ENCODE peak calls at places on chromosomes 4 and X, in nine cellular contexts. L, B, T, R, X, H, U, Z and V are unnamed samples.

GRCh38 chr4:81783565-81783964 is 311.9 kb upstream of the RASGEF1B start:
- DNase-seq in U (no peak), T (no peak), Z (no peak), R (no peak), L (no peak), X (no peak), H (no peak), B (no peak), V (no peak)

GRCh38 chrX:113001836-113002235 is 161.2 kb upstream of the AMOT start:
- DNase-seq in U (no peak), T (no peak), H (no peak), Z (no peak), L (no peak), R (no peak), B (no peak), X (no peak), V (no peak)

GRCh38 chrX:71632923-71633657 is 14.8 kb upstream of the CXCR3 start:
- DNase-seq in B (no peak), H (no peak), T (no peak), U (no peak), Z (no peak), R (peak; percentile 26), L (no peak), X (no peak), V (no peak)

GRCh38 chr4:75243570-75243969 is 270.6 kb downstream of the RCHY1 start:
- DNase-seq in X (no peak), L (no peak), R (no peak), U (no peak), T (no peak), H (peak; percentile 20), B (no peak), Z (no peak), V (no peak)

GRCh38 chr4:75904086-75904485 is 1.8 kb upstream of the PPEF2 start:
- DNase-seq in L (no peak), U (no peak), B (no peak), T (no peak), R (no peak), H (no peak), Z (no peak), X (no peak), V (no peak)

GRCh38 chr4:25180524-25181131 is 20.4 kb upstream of the SEPSECS start:
- DNase-seq in Z (no peak), T (peak; percentile 89), X (peak; percentile 62), H (peak; percentile 20), B (no peak), U (no peak), L (no peak), R (peak; percentile 42), V (peak; percentile 41)

GRCh38 chrX:19616959-19617358 is 101.7 kb upstream of the MAP3K15 start:
- DNase-seq in H (no peak), T (no peak), R (no peak), Z (no peak), X (peak; percentile 34), U (no peak), L (no peak), B (no peak), V (no peak)

GRCh38 chr4:2220016-2220620 is 21.8 kb downstream of the HAUS3 start:
- DNase-seq in B (peak; percentile 54), R (peak; percentile 66), H (peak; percentile 75), L (peak; percentile 72), U (peak; percentile 43), X (peak; percentile 79), T (peak; percentile 84), Z (no peak), V (peak; percentile 67)

GRCh38 chr4:32003548-32003947 is 1283.4 kb downstream of the PCDH7 start:
- DNase-seq in H (no peak), U (no peak), T (no peak), Z (no peak), L (no peak), B (no peak), X (no peak), R (no peak), V (no peak)

GRCh38 chr4:69377562-69377961 is 97.3 kb downstream of the UGT2B28 start:
- DNase-seq in H (no peak), B (no peak), X (no peak), T (no peak), Z (no peak), U (no peak), R (no peak), L (no peak), V (no peak)

GRCh38 chrX:72712094-72712755 is 1.9 kb downstream of the PHKA1 start:
- DNase-seq in B (no peak), H (no peak), X (peak; percentile 30), Z (no peak), T (peak; percentile 53), L (no peak), U (no peak), R (no peak), V (peak; percentile 33)

GRCh38 chrX:4764888-4765287 is 1051.4 kb upstream of the PRKX start:
- DNase-seq in R (no peak), L (no peak), H (no peak), T (no peak), X (no peak), B (no peak), U (no peak), Z (no peak), V (peak; percentile 7)

GRCh38 chr4:86857341-86858052 is 8.3 kb upstream of the SLC10A6 start:
- DNase-seq in R (no peak), T (no peak), Z (peak; percentile 31), L (no peak), B (no peak), U (no peak), X (no peak), H (no peak), V (no peak)

GRCh38 chr4:11366859-11367258 is 61.8 kb downstream of the HS3ST1 start:
- DNase-seq in Z (no peak), L (no peak), B (no peak), H (no peak), R (no peak), X (no peak), U (no peak), T (no peak), V (no peak)

GRCh38 chr4:174156239-174156826 is 127.1 kb downstream of the FBXO8 start:
- DNase-seq in R (peak; percentile 8), B (no peak), X (peak; percentile 79), Z (no peak), U (peak; percentile 19), L (no peak), T (peak; percentile 51), H (no peak), V (peak; percentile 58)

GRCh38 chrX:134732152-134732551 is 73.9 kb upstream of the PLAC1 start:
- DNase-seq in L (no peak), U (no peak), X (no peak), R (no peak), H (no peak), T (no peak), B (no peak), Z (no peak), V (no peak)

GRCh38 chrX:134725103-134725690 is 66.9 kb upstream of the PLAC1 start:
- DNase-seq in T (no peak), L (no peak), R (no peak), H (no peak), B (no peak), Z (no peak), X (no peak), U (no peak), V (no peak)

GRCh38 chrX:134721766-134722532 is 63.7 kb upstream of the PLAC1 start:
- DNase-seq in H (no peak), B (no peak), Z (no peak), U (no peak), T (no peak), L (no peak), X (peak; percentile 51), R (no peak), V (no peak)

GRCh38 chrX:134732676-134733075 is 74.4 kb upstream of the PLAC1 start:
- DNase-seq in U (no peak), T (no peak), X (peak; percentile 37), L (no peak), R (no peak), Z (no peak), B (no peak), H (no peak), V (no peak)

GRCh38 chrX:134727363-134727762 is 69.1 kb upstream of the PLAC1 start:
- DNase-seq in R (no peak), T (peak; percentile 18), L (no peak), H (no peak), B (no peak), U (no peak), X (no peak), Z (no peak), V (no peak)
- TF ChIP-seq CTCF in R (no peak), T (peak; percentile 26), L (no peak), H (no peak), B (no peak), U (peak; percentile 8), X (peak; percentile 19), Z (peak; percentile 19), V (peak; percentile 18)

GRCh38 chrX:17549005-17549685 is 174.1 kb downstream of the NHS start:
- DNase-seq in Z (no peak), T (no peak), X (no peak), R (no peak), H (no peak), U (no peak), L (no peak), B (no peak), V (peak; percentile 5)
- TF ChIP-seq CTCF in Z (no peak), T (no peak), X (no peak), R (no peak), H (no peak), U (no peak), L (no peak), B (no peak), V (no peak)

DNA sequence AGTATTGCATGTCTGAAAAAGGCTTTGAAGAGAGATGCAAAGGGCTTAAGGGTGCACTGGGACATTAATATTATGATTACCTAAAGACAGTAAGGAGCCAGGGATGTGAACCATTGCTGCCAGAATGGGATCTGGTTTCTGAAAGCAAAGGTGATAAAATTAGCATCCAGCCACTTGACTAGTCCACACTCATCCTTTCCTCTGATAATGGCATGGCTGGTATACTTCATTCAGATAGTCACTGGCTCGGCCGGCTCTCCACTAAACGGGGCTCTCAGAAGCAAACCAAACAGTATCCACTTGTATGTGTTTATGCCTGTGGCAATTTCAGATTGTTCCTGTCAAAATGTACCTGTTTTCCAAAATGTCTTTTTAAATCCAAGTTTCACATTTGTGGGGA is 46.4 kb downstream of the MAMLD1 start:
- DNase-seq in Z (no peak), T (no peak), B (no peak), H (no peak), R (no peak), U (no peak), X (no peak), L (no peak), V (no peak)
- TF ChIP-seq CTCF in Z (no peak), T (no peak), B (no peak), H (no peak), R (no peak), U (no peak), X (no peak), L (no peak), V (no peak)

GRCh38 chr4:7844247-7844991 is 95.2 kb downstream of the AFAP1 start:
- DNase-seq in H (peak; percentile 81), R (peak; percentile 65), T (peak; percentile 70), L (peak; percentile 88), Z (peak; percentile 63), X (peak; percentile 92), U (peak; percentile 81), B (peak; percentile 74), V (peak; percentile 92)
- TF ChIP-seq CTCF in H (peak; percentile 60), R (peak; percentile 56), T (peak; percentile 93), L (peak; percentile 79), Z (peak; percentile 85), X (peak; percentile 71), U (peak; percentile 69), B (peak; percentile 59), V (peak; percentile 74)

GRCh38 chr4:98692411-98692810 is 34.0 kb upstream of the TSPAN5 start:
- DNase-seq in X (no peak), R (no peak), Z (no peak), B (no peak), U (no peak), L (no peak), H (no peak), T (no peak), V (no peak)
- TF ChIP-seq CTCF in X (no peak), R (no peak), Z (no peak), B (no peak), U (no peak), L (no peak), H (no peak), T (no peak), V (no peak)